ENCODE peak calls at places on chromosomes 11 and 22, in nine cellular contexts. K is cardiac fibroblast, R is heart left ventricle, N is AG04450, U is Panc1, V is astrocyte, D is OCI-LY7, P is HL-60, Z is HFF-Myc. O is an unnamed sample.

GRCh38 chr11:119179983-119180382 is 5.3 kb upstream of the NHERF4 start:
- DNase-seq in D (no peak), V (no peak), U (no peak), Z (no peak), K (no peak), R (no peak), P (no peak), N (no peak), O (no peak)

GRCh38 chr22:39177791-39178190 is 25.3 kb upstream of the CBX7 start:
- DNase-seq in D (no peak), N (no peak), V (no peak), U (no peak), K (peak), R (peak), Z (no peak), P (no peak), O (no peak)

GRCh38 chr11:116851631-116852030 is 14.2 kb upstream of the APOA1 start:
- DNase-seq in P (peak), K (no peak), N (no peak), Z (no peak), R (no peak), U (no peak), D (no peak), V (no peak), O (no peak)

GRCh38 chr11:133064152-133064877 is 468.0 kb downstream of the OPCML start:
- DNase-seq in U (no peak), P (no peak), D (no peak), Z (no peak), N (peak), K (peak), R (peak), V (peak), O (no peak)

GRCh38 chr11:118913411-118914125 is 12.2 kb downstream of the BCL9L start:
- DNase-seq in D (no peak), Z (no peak), K (no peak), P (no peak), U (no peak), N (no peak), V (no peak), R (peak), O (no peak)

GRCh38 chr11:117769530-117769929 is 27.5 kb downstream of the DSCAML1 start:
- DNase-seq in D (no peak), K (no peak), Z (no peak), P (no peak), N (no peak), U (no peak), V (no peak), R (no peak), O (no peak)

GRCh38 chr11:57161351-57161750 is 20.4 kb upstream of the LRRC55 start:
- DNase-seq in R (no peak), K (no peak), N (no peak), U (no peak), D (no peak), Z (no peak), V (no peak), P (no peak), O (no peak)

GRCh38 chr22:23269441-23270211 is 89.3 kb downstream of the BCR start:
- DNase-seq in Z (no peak), K (no peak), U (no peak), N (no peak), V (no peak), P (no peak), R (no peak), D (peak), O (no peak)

GRCh38 chr11:109644158-109644557 is 222.2 kb downstream of the C11orf87 start:
- DNase-seq in P (no peak), U (no peak), V (no peak), N (no peak), Z (peak), R (no peak), K (no peak), D (no peak), O (no peak)

GRCh38 chr11:29734287-29734686 is 282.5 kb downstream of the KCNA4 start:
- DNase-seq in Z (no peak), P (no peak), D (no peak), N (no peak), K (peak), U (no peak), V (no peak), R (no peak), O (no peak)

GRCh38 chr11:2678396-2678795 is 21.4 kb downstream of the KCNQ1OT1 start:
- DNase-seq in V (no peak), U (no peak), R (no peak), N (no peak), P (no peak), K (no peak), Z (no peak), D (no peak), O (no peak)

GRCh38 chr11:94175545-94175944 is 46.9 kb downstream of the PANX1 start:
- DNase-seq in P (no peak), U (no peak), N (no peak), Z (no peak), D (no peak), V (peak), K (peak), R (no peak), O (no peak)

GRCh38 chr11:116037851-116038250 is 533.6 kb upstream of the CADM1 start:
- DNase-seq in R (no peak), Z (no peak), P (no peak), K (no peak), U (no peak), N (no peak), D (no peak), V (peak), O (no peak)

GRCh38 chr11:69212121-69213110 is 56.7 kb downstream of the SMIM38 start:
- DNase-seq in N (no peak), D (no peak), V (no peak), R (no peak), U (no peak), Z (no peak), K (peak), P (no peak), O (no peak)
- TF ChIP-seq CTCF in N (peak), D (no peak), V (peak), R (peak), U (no peak), Z (no peak), K (peak), P (no peak), O (peak)

GRCh38 chr22:32267011-32267410 is 11.9 kb upstream of the SLC5A4 start:
- DNase-seq in R (no peak), P (no peak), K (no peak), U (no peak), V (no peak), N (no peak), Z (no peak), D (no peak), O (no peak)

GRCh38 chr22:32261306-32261705 is 6.2 kb upstream of the SLC5A4 start:
- DNase-seq in N (no peak), R (no peak), V (no peak), U (no peak), Z (no peak), K (no peak), P (no peak), D (no peak), O (no peak)

GRCh38 chr22:32270641-32271369 is 15.7 kb upstream of the SLC5A4 start:
- DNase-seq in P (no peak), R (no peak), D (no peak), U (no peak), Z (no peak), V (no peak), N (no peak), K (no peak), O (no peak)

GRCh38 chr22:32269316-32269715 is 14.2 kb upstream of the SLC5A4 start:
- DNase-seq in U (no peak), P (no peak), Z (no peak), R (no peak), V (no peak), N (no peak), D (no peak), K (no peak), O (no peak)

DNA sequence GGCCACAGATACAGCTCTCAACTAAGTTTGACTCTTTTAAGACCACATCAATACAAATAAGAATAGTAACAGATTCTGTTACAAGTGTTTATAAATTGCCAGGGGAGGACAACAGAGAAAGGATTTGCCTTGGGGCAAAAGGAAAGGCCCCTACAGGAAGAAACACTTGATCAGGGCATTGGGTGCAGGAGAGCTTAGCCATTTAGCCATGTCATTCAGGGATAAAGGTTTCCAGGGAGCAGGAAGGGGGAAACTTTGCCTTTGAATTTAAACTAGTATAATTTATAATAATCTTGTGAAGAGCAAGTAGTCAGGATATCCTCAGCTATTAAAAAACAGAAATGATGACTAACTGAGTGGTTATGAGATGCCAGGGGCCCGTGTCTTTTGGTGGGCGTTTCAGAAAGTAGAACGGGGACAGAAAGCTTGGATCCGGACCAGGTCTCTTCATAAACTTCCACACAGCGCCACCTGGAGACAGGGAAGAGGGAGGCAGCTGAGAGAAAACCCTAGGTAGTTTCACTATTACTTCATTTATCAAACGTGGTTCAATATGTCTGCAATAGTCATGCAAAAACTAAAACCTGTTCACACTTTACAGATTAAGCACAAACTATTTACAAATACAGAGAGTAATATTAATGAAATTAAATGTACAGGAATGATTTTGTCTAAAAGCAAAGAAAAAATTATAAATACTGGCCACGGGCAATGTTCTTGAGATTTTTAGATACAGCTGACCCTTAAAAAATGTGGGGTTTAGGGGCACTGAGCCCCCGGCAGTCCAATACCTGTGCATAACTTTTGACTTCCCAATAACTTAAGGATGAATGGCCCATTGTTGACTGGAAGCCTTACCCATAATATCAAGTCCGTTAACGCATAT is 11.0 kb upstream of the SLC5A4 start:
- DNase-seq in U (peak), Z (peak), V (peak), K (peak), N (peak), R (no peak), D (peak), P (peak), O (peak)
- TF ChIP-seq CTCF in U (peak), Z (peak), V (peak), K (peak), N (peak), R (peak), D (peak), P (peak), O (peak)

GRCh38 chr11:60485987-60486386 is 6.6 kb upstream of the MS4A12 start:
- DNase-seq in N (no peak), U (peak), Z (no peak), P (no peak), V (no peak), K (peak), R (no peak), D (peak), O (no peak)
- TF ChIP-seq CTCF in N (no peak), U (peak), Z (no peak), P (no peak), V (no peak), K (no peak), R (no peak), D (peak), O (peak)

GRCh38 chr22:49392247-49392646 is 435.4 kb downstream of the BRD1 start:
- DNase-seq in N (no peak), V (no peak), D (no peak), P (no peak), K (no peak), U (no peak), Z (no peak), R (no peak), O (no peak)
- TF ChIP-seq CTCF in N (no peak), V (no peak), D (no peak), P (no peak), K (no peak), U (no peak), Z (no peak), R (no peak), O (no peak)

DNA sequence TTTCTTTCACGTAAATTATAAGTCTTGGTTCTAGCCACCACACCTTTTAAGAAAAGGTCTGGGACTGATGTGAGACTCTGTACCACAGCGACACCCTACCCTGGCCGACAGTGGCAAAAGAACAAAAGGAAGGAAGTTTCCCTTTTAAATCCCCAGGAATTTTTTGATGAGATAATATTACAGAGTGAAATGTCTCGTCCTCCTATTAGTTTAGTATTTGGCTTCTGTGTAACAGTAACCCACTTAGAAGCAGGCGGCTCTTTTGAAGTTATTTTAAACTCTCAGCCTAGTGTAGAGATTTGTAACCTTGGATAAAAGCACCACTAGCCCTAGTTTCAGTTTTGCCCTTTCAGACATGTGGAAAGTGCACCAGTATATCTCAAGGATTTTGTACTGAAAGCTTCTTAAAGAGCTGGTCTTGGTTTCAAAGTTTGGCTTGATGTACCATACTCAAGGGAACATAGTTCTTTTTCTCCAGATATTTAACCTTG is 84.1 kb downstream of the C22orf31 start:
- DNase-seq in Z (no peak), D (no peak), K (peak), U (no peak), P (no peak), R (no peak), V (peak), N (no peak), O (no peak)
- TF ChIP-seq CTCF in Z (no peak), D (no peak), K (no peak), U (no peak), P (no peak), R (no peak), V (no peak), N (no peak), O (no peak)

GRCh38 chr11:67576742-67577475 is 6.7 kb upstream of the GSTP1 start:
- DNase-seq in D (peak), V (no peak), Z (no peak), P (no peak), R (no peak), K (no peak), U (no peak), N (no peak), O (no peak)
- TF ChIP-seq CTCF in D (peak), V (no peak), Z (no peak), P (no peak), R (no peak), K (no peak), U (no peak), N (no peak), O (peak)

GRCh38 chr22:50185384-50186087 is at the start of gene TRABD:
- DNase-seq in V (peak), D (peak), U (no peak), P (peak), K (peak), Z (peak), N (peak), R (peak), O (peak)

GRCh38 chr22:50182176-50183081 is 3.3 kb upstream of the TRABD start:
- DNase-seq in K (no peak), U (no peak), P (no peak), D (no peak), R (no peak), Z (no peak), N (no peak), V (no peak), O (no peak)

GRCh38 chr22:50184541-50185383 is 951 bp upstream of the TRABD start:
- DNase-seq in U (no peak), Z (no peak), R (peak), K (no peak), N (no peak), P (no peak), D (no peak), V (no peak), O (no peak)

GRCh38 chr22:50183141-50183971 is 2.4 kb upstream of the TRABD start:
- DNase-seq in K (no peak), N (no peak), U (no peak), V (no peak), P (no peak), Z (no peak), R (peak), D (no peak), O (no peak)

DNA sequence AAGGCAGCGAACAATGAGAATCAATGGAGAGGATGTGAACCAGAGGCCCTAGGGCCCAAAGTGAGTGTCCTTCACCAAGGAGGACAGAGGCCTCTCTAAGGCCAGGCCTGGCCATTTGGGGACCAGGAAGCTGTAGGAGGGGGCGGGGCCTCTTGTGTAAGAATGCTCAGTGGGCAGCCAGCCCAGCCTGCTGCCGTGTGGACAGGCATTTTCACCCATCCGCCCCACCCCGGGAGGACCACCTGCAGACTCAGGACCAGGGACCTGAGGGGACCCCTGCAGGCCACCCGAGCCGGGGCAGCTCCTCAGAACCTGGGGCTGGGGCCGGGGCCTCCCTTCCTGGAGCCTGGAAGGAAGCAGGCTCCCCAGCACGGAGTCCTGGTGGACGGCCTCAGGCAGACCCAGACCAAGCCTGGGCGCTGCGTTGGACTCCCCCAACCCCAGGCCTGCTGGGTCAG is 1.7 kb upstream of the TRABD start:
- DNase-seq in U (no peak), Z (no peak), D (no peak), P (no peak), V (peak), R (peak), K (peak), N (no peak), O (no peak)
- TF ChIP-seq CTCF in U (no peak), Z (no peak), D (no peak), P (no peak), V (no peak), R (no peak), K (no peak), N (no peak), O (no peak)

DNA sequence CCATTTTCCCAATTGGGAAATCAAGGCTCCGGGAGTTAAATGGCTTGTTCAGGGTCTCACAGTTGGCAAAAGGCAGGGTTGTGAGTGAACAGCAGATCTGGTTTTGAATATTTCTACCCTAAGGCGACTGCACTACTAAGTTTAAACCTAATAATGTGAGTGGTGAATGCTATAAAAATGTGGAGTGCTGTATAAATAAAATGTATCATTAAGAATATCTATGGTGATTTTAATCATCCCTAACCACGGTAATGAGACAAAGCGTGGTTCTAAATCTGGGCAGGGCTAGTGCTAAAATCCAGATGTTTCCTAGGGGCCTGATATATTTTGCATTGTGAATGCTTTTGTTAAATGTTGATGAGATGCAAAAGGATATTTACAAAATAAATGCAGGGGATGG is 58.0 kb downstream of the TSPAN18 start:
- DNase-seq in D (no peak), P (no peak), U (no peak), K (no peak), Z (no peak), N (no peak), V (no peak), R (no peak), O (no peak)
- TF ChIP-seq CTCF in D (no peak), P (no peak), U (no peak), K (no peak), Z (no peak), N (no peak), V (no peak), R (no peak), O (no peak)

GRCh38 chr11:114953039-114953438 is 274.7 kb downstream of the NXPE2 start:
- DNase-seq in R (no peak), Z (no peak), K (no peak), V (no peak), D (peak), P (no peak), N (no peak), U (no peak), O (no peak)
- TF ChIP-seq CTCF in R (peak), Z (no peak), K (no peak), V (no peak), D (peak), P (no peak), N (no peak), U (peak), O (peak)

O was measured in D721Med.